ENCODE peak calls at places on chromosomes 7 and 10, in eight cellular contexts. A is IMR-90, R is heart left ventricle, N is mammary epithelial cell, P is cardiac muscle cell, T is DND-41, G is tibial artery, I is stomach. X is an unnamed sample.

GRCh38 chr7:128909605-128910568 is 622 bp downstream of the KCP start:
- DNase-seq in A (peak; percentile 23), R (no peak), N (no peak), P (no peak), T (no peak), G (peak; percentile 62), I (no peak), X (no peak)

GRCh38 chr7:109638321-109638720 is 1068.6 kb downstream of the DNAJB9 start:
- DNase-seq in A (no peak), R (no peak), N (no peak), P (no peak), T (no peak), G (no peak), I (no peak), X (no peak)

GRCh38 chr7:139602143-139602722 is 78.7 kb downstream of the CLEC2L start:
- DNase-seq in A (peak; percentile 42), R (no peak), N (peak; percentile 10), P (peak; percentile 56), T (no peak), G (no peak), I (no peak), X (peak; percentile 39)

GRCh38 chr10:34041871-34042270 is 707.4 kb upstream of the NRP1 start:
- DNase-seq in A (no peak), R (no peak), N (no peak), P (no peak), T (no peak), G (no peak), I (no peak), X (no peak)

GRCh38 chr10:94307046-94307615 is 55.6 kb downstream of the NOC3L start:
- DNase-seq in A (no peak), R (no peak), N (no peak), P (no peak), T (no peak), G (no peak), I (no peak), X (no peak)

GRCh38 chr10:75935650-75936400 is 504.4 kb downstream of the LRMDA start:
- DNase-seq in A (no peak), R (no peak), N (no peak), P (no peak), T (no peak), G (no peak), I (no peak), X (no peak)

GRCh38 chr10:121956111-121957061 is 18.6 kb downstream of the NSMCE4A start:
- DNase-seq in A (peak; percentile 73), R (no peak), N (peak; percentile 76), P (no peak), T (no peak), G (no peak), I (no peak), X (no peak)

GRCh38 chr7:99036531-99037175 is 107.3 kb downstream of the SMURF1 start:
- DNase-seq in A (peak; percentile 65), R (no peak), N (peak; percentile 20), P (peak; percentile 25), T (peak; percentile 30), G (peak; percentile 86), I (no peak), X (no peak)

GRCh38 chr7:13987395-13987794 is 2.1 kb downstream of the ETV1 start:
- DNase-seq in A (peak; percentile 29), R (no peak), N (no peak), P (no peak), T (no peak), G (no peak), I (no peak), X (no peak)

GRCh38 chr10:132497083-132497680 is 40.4 kb upstream of the INPP5A start:
- DNase-seq in A (no peak), R (no peak), N (no peak), P (no peak), T (no peak), G (peak; percentile 68), I (no peak), X (no peak)

GRCh38 chr7:18565337-18565736 is 69.8 kb downstream of the HDAC9 start:
- DNase-seq in A (no peak), R (no peak), N (no peak), P (no peak), T (no peak), G (no peak), I (no peak), X (no peak)

GRCh38 chr7:158614695-158615094 is 27.1 kb upstream of the PTPRN2 start:
- DNase-seq in A (peak; percentile 78), R (no peak), N (no peak), P (no peak), T (no peak), G (no peak), I (no peak), X (no peak)

GRCh38 chr10:31921031-31921430 is 7.6 kb downstream of the ARHGAP12 start:
- DNase-seq in A (no peak), R (no peak), N (no peak), P (no peak), T (peak; percentile 39), G (no peak), I (no peak), X (no peak)

GRCh38 chr10:94858022-94858421 is 80.4 kb upstream of the CYP2C9 start:
- DNase-seq in A (no peak), R (no peak), N (no peak), P (no peak), T (no peak), G (no peak), I (no peak), X (no peak)

GRCh38 chr10:88952647-88953111 is at the start of gene ACTA2:
- DNase-seq in A (peak; percentile 84), R (peak; percentile 49), N (no peak), P (peak; percentile 68), T (no peak), G (peak; percentile 94), I (peak; percentile 39), X (peak; percentile 51)

GRCh38 chr10:74827045-74827441 is 643 bp downstream of the KAT6B start:
- DNase-seq in A (no peak), R (no peak), N (no peak), P (no peak), T (no peak), G (no peak), I (no peak), X (no peak)

GRCh38 chr10:88120599-88121333 is 257.3 kb downstream of the PTEN start:
- DNase-seq in A (no peak), R (no peak), N (no peak), P (no peak), T (no peak), G (no peak), I (no peak), X (no peak)

GRCh38 chr7:17406756-17407155 is 108.3 kb downstream of the AHR start:
- DNase-seq in A (peak; percentile 22), R (no peak), N (no peak), P (no peak), T (no peak), G (no peak), I (no peak), X (peak; percentile 55)

GRCh38 chr7:156389116-156389692 is 251.4 kb upstream of the RNF32 start:
- DNase-seq in A (no peak), R (no peak), N (no peak), P (no peak), T (no peak), G (no peak), I (no peak), X (no peak)

DNA sequence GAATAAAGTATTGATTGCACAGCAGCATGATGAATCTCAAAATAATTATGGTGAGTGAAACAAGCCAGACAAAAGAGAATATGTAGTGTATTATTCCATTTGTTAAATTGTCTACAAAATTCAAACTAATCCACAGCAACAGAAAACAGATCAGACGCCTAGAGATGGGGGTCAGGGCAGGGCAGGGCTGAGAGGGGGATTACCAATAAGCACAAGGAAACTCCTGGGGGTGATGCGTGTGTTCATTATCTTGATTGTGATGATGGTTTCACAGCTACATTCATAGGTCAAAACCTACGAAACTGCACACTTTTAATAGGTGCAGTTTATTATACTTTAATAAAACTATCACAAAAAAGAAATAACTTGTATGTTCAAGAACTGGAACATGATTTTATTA is 132.7 kb upstream of the CDK6 start:
- DNase-seq in A (no peak), R (no peak), N (no peak), P (no peak), T (no peak), G (no peak), I (no peak), X (no peak)
- H3K4me3 ChIP-seq in A (no peak overlapping the region), R (no peak overlapping the region), N (no peak overlapping the region), P (no peak overlapping the region), T (no peak overlapping the region), G (no peak overlapping the region), I (no peak overlapping the region), X (no peak overlapping the region)

DNA sequence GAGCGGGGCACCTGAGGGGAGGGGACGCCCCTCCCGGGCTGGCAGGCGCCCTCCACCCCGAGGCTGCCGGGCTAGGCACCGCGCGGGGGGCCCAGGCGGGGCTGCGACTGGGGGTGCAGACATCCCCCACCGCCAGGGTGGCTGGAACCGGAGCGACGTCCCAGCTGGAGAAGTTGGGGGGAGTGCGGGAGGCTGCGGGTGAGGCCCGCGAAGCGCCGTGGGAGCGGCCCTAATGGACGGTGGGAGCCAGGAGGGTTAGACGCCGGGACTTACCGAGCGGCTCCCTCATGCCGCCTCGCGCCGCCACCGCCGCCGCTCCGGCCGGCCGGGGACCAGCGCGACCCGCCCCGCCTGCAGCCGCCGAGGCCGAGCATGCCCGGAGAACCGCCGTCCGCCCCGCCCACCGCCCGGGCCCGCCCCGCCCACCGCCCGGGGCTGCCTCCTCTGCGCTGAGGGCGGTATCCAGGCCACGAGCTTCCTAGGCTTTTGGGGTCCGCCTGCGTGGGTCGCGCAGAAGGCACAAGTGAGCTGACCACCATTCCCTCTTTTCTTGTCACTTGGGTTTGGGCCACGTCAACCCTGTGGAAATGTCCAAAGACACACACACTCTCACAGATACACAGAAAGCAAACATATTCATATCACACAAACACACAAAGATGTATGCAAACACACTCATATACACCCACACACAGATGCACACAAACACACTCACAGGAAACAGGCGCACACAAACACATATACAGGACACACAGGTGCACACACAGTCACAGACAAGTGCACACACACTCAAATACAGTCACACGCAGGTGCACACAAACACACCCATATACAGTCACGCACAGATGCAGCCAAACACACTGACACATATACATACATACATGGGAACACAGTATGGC is at the start of gene JCAD:
- DNase-seq in A (no peak), R (peak; percentile 82), N (peak; percentile 15), P (peak; percentile 85), T (no peak), G (peak; percentile 91), I (peak; percentile 83), X (peak; percentile 51)
- H3K4me1 ChIP-seq in A (peaks cover 17% of the 10 kb centered on the region), R (peaks cover 9% of the 10 kb centered on the region), N (peaks cover 7% of the 10 kb centered on the region), P (peaks cover 34% of the 10 kb centered on the region), T (no peaks in the 10 kb centered on the region), G (no peaks in the 10 kb centered on the region), I (peaks cover 21% of the 10 kb centered on the region), X (peaks cover 3% of the 10 kb centered on the region)

DNA sequence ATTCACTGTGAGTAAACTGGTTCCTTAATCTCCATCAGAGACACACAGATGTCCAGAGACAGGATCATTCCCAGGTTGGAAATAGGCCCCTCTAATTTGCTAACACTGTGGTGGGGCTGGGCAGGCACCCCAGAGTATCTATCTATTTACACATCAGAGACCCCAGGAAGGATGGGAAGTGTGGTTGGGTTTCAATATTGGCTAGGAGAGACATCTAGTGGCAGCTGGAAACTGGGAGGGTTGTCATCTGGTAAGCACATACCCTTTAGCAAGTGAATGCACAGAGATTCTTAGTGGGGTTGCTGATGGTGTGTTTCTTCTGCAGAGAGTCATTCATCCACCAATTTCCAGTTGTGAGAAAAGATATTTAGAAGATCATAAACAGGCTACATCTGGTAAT is 36.0 kb upstream of the NRG3 start:
- DNase-seq in A (no peak), R (no peak), N (no peak), P (peak; percentile 19), T (no peak), G (no peak), I (no peak), X (no peak)
- TF ChIP-seq CTCF in A (no peak), R (no peak), N (no peak), P (no peak), T (peak; percentile 25), G (no peak), I (no peak), X (no peak)

GRCh38 chr7:66356277-66356721 is 151.2 kb downstream of the TPST1 start:
- DNase-seq in A (peak; percentile 85), R (no peak), N (peak; percentile 99), P (no peak), T (no peak), G (no peak), I (no peak), X (no peak)
- H3K4me3 ChIP-seq in A (no peak overlapping the region), R (no peak overlapping the region), N (peak overlapping the region; percentile 62), P (no peak overlapping the region), T (no peak overlapping the region), G (no peak overlapping the region), I (no peak overlapping the region), X (no peak overlapping the region)